ENCODE peak calls at places on chromosomes 7 and 10, in nine cellular contexts. Q is A549; Y is esophagus squamous epithelium; V is GM04504; O is stimulated activated CD4-positive, alpha-beta T cell treated with anti-CD3 and anti-CD28 coated beads, Interleukin-4, amount 100 ng/mL, for 48 hours; Z is tibial nerve; R is heart left ventricle; M is prostate gland; H is amniotic epithelial cell. U is an unnamed sample.

GRCh38 chr7:98683514-98683913 is 66.4 kb downstream of the NPTX2 start:
- DNase-seq in Q (no peak), Y (no peak), V (no peak), O (no peak), Z (no peak), R (no peak), M (no peak), H (no peak), U (no peak)

GRCh38 chr10:104589871-104590270 is 51.2 kb upstream of the SORCS3 start:
- DNase-seq in Q (peak), Y (no peak), V (no peak), O (no peak), Z (no peak), R (no peak), M (no peak), H (peak), U (no peak)

GRCh38 chr7:36080843-36081242 is 72.2 kb upstream of the EEPD1 start:
- DNase-seq in Q (no peak), Y (no peak), V (no peak), O (no peak), Z (no peak), R (no peak), M (no peak), H (no peak), U (no peak)

GRCh38 chr7:51569581-51569980 is 253.0 kb upstream of the COBL start:
- DNase-seq in Q (no peak), Y (no peak), V (no peak), O (no peak), Z (no peak), R (no peak), M (no peak), H (no peak), U (no peak)

GRCh38 chr10:125152646-125153368 is 7.6 kb downstream of the CTBP2 start:
- DNase-seq in Q (no peak), Y (no peak), V (no peak), O (no peak), Z (no peak), R (peak), M (no peak), H (no peak), U (peak)

GRCh38 chr7:43108255-43109011 is 4.0 kb upstream of the HECW1 start:
- DNase-seq in Q (peak), Y (no peak), V (peak), O (peak), Z (peak), R (no peak), M (peak), H (peak), U (no peak)

GRCh38 chr7:36904802-36905201 is 180.5 kb upstream of the AOAH start:
- DNase-seq in Q (no peak), Y (no peak), V (no peak), O (no peak), Z (no peak), R (no peak), M (no peak), H (no peak), U (no peak)

GRCh38 chr10:100826661-100826982 is 81.2 kb downstream of the PAX2 start:
- DNase-seq in Q (no peak), Y (no peak), V (no peak), O (no peak), Z (no peak), R (no peak), M (no peak), H (no peak), U (no peak)

GRCh38 chr10:109411897-109412296 is 511.4 kb downstream of the XPNPEP1 start:
- DNase-seq in Q (peak), Y (no peak), V (no peak), O (no peak), Z (no peak), R (no peak), M (no peak), H (peak), U (no peak)

GRCh38 chr7:17152698-17153097 is 145.8 kb upstream of the AHR start:
- DNase-seq in Q (no peak), Y (no peak), V (no peak), O (no peak), Z (no peak), R (no peak), M (no peak), H (peak), U (peak)

GRCh38 chr7:66558660-66559465 is 69.8 kb upstream of the KCTD7 start:
- DNase-seq in Q (peak), Y (no peak), V (no peak), O (no peak), Z (no peak), R (no peak), M (no peak), H (no peak), U (no peak)

GRCh38 chr7:157990878-157991250 is 596.8 kb downstream of the PTPRN2 start:
- DNase-seq in Q (no peak), Y (no peak), V (no peak), O (no peak), Z (no peak), R (no peak), M (no peak), H (no peak), U (no peak)

GRCh38 chr7:134919240-134919641 is 67.1 kb upstream of the AGBL3 start:
- DNase-seq in Q (no peak), Y (no peak), V (no peak), O (no peak), Z (no peak), R (no peak), M (no peak), H (no peak), U (no peak)

GRCh38 chr7:45446195-45446944 is 127.8 kb upstream of the ADCY1 start:
- DNase-seq in Q (no peak), Y (no peak), V (no peak), O (no peak), Z (no peak), R (no peak), M (no peak), H (no peak), U (no peak)

GRCh38 chr10:24457661-24458318 is 248.9 kb downstream of the KIAA1217 start:
- DNase-seq in Q (peak), Y (no peak), V (no peak), O (no peak), Z (no peak), R (no peak), M (peak), H (peak), U (no peak)

GRCh38 chr7:145698526-145699262 is 417.9 kb upstream of the CNTNAP2 start:
- DNase-seq in Q (no peak), Y (no peak), V (no peak), O (no peak), Z (no peak), R (no peak), M (no peak), H (no peak), U (no peak)

GRCh38 chr7:87218941-87219544 is 489 bp downstream of the TMEM243 start:
- DNase-seq in Q (peak), Y (no peak), V (no peak), O (no peak), Z (peak), R (peak), M (peak), H (peak), U (peak)

GRCh38 chr10:44978570-44979280 is at the start of gene DEPP1:
- DNase-seq in Q (peak), Y (peak), V (no peak), O (no peak), Z (peak), R (peak), M (peak), H (peak), U (peak)

GRCh38 chr7:46494026-46494425 is 573.0 kb upstream of the IGFBP3 start:
- DNase-seq in Q (no peak), Y (no peak), V (peak), O (no peak), Z (no peak), R (no peak), M (no peak), H (peak), U (no peak)

GRCh38 chr10:90775351-90776028 is 82.3 kb downstream of the HTR7 start:
- DNase-seq in Q (no peak), Y (no peak), V (no peak), O (no peak), Z (no peak), R (peak), M (no peak), H (no peak), U (no peak)

GRCh38 chr7:85497999-85498398 is 311.1 kb upstream of the SEMA3D start:
- DNase-seq in Q (no peak), Y (no peak), V (no peak), O (no peak), Z (no peak), R (no peak), M (no peak), H (no peak), U (no peak)

GRCh38 chr10:79494871-79495270 is 17.5 kb upstream of the EIF5AL1 start:
- DNase-seq in Q (no peak), Y (no peak), V (no peak), O (no peak), Z (no peak), R (no peak), M (no peak), H (no peak), U (no peak)

GRCh38 chr7:128188396-128189230 is 52.5 kb upstream of the LEP start:
- DNase-seq in Q (no peak), Y (no peak), V (no peak), O (no peak), Z (no peak), R (no peak), M (no peak), H (no peak), U (no peak)

GRCh38 chr10:45425628-45426563 is 51.9 kb downstream of the ALOX5 start:
- DNase-seq in Q (peak), Y (no peak), V (no peak), O (no peak), Z (no peak), R (no peak), M (no peak), H (no peak), U (no peak)

GRCh38 chr7:94375167-94375566 is 19.5 kb upstream of the COL1A2 start:
- DNase-seq in Q (no peak), Y (no peak), V (peak), O (no peak), Z (peak), R (peak), M (no peak), H (peak), U (no peak)

GRCh38 chr10:23293145-23293724 is 51.4 kb downstream of the C10orf67 start:
- DNase-seq in Q (peak), Y (no peak), V (no peak), O (peak), Z (no peak), R (no peak), M (no peak), H (peak), U (no peak)

GRCh38 chr7:138243430-138243829 is 167.2 kb downstream of the AKR1D1 start:
- DNase-seq in Q (peak), Y (no peak), V (no peak), O (no peak), Z (no peak), R (no peak), M (no peak), H (peak), U (no peak)

GRCh38 chr10:31294556-31294955 is 24.5 kb upstream of the ZEB1 start:
- DNase-seq in Q (no peak), Y (no peak), V (no peak), O (no peak), Z (no peak), R (no peak), M (no peak), H (no peak), U (no peak)

U was measured in gastrocnemius medialis.